ENCODE peak calls at places on chromosomes 11 and 22, in six cellular contexts. One of them, this sample, is unnamed.

GRCh38 chr11:114275295-114275694 is 20.9 kb upstream of the NNMT start:
- DNase-seq in astrocyte of the hippocampus: no peak
- DNase-seq in NCI-H1694: no peak
- DNase-seq in NAMALWA: no peak
- DNase-seq in stimulated activated CD4-positive, alpha-beta T cell treated with anti-CD3 and anti-CD28 coated beads, Interleukin-2, amount 100 ng/mL, for 24 hours: no peak
- DNase-seq in Calu3: no peak
- DNase-seq in this sample: no peak

GRCh38 chr11:33635161-33635560 is 65.5 kb downstream of the C11orf91 start:
- DNase-seq in NCI-H1694: no peak
- DNase-seq in Calu3: no peak
- DNase-seq in astrocyte of the hippocampus: peak; percentile 37
- DNase-seq in NAMALWA: no peak
- DNase-seq in stimulated activated CD4-positive, alpha-beta T cell treated with anti-CD3 and anti-CD28 coated beads, Interleukin-2, amount 100 ng/mL, for 24 hours: no peak
- DNase-seq in this sample: peak; percentile 78

GRCh38 chr11:67629386-67630229 is at the start of gene NUDT8:
- DNase-seq in Calu3: peak; percentile 83
- DNase-seq in astrocyte of the hippocampus: peak; percentile 88
- DNase-seq in NCI-H1694: peak; percentile 45
- DNase-seq in NAMALWA: peak; percentile 93
- DNase-seq in stimulated activated CD4-positive, alpha-beta T cell treated with anti-CD3 and anti-CD28 coated beads, Interleukin-2, amount 100 ng/mL, for 24 hours: peak; percentile 97
- DNase-seq in this sample: peak; percentile 74

GRCh38 chr22:45880091-45880651 is 96.8 kb downstream of the WNT7B start:
- DNase-seq in astrocyte of the hippocampus: no peak
- DNase-seq in Calu3: no peak
- DNase-seq in stimulated activated CD4-positive, alpha-beta T cell treated with anti-CD3 and anti-CD28 coated beads, Interleukin-2, amount 100 ng/mL, for 24 hours: no peak
- DNase-seq in NCI-H1694: no peak
- DNase-seq in NAMALWA: no peak
- DNase-seq in this sample: no peak

GRCh38 chr22:33747576-33748180 is 172.6 kb downstream of the LARGE1 start:
- DNase-seq in NCI-H1694: no peak
- DNase-seq in Calu3: peak; percentile 11
- DNase-seq in stimulated activated CD4-positive, alpha-beta T cell treated with anti-CD3 and anti-CD28 coated beads, Interleukin-2, amount 100 ng/mL, for 24 hours: no peak
- DNase-seq in astrocyte of the hippocampus: no peak
- DNase-seq in NAMALWA: peak; percentile 23
- DNase-seq in this sample: no peak

GRCh38 chr11:297666-298405 is 1.5 kb downstream of the IFITM5 start:
- DNase-seq in Calu3: no peak
- DNase-seq in NCI-H1694: no peak
- DNase-seq in astrocyte of the hippocampus: no peak
- DNase-seq in stimulated activated CD4-positive, alpha-beta T cell treated with anti-CD3 and anti-CD28 coated beads, Interleukin-2, amount 100 ng/mL, for 24 hours: no peak
- DNase-seq in NAMALWA: no peak
- DNase-seq in this sample: peak; percentile 63

GRCh38 chr22:42803454-42803853 is 53.6 kb downstream of the ARFGAP3 start:
- DNase-seq in astrocyte of the hippocampus: no peak
- DNase-seq in Calu3: no peak
- DNase-seq in NCI-H1694: no peak
- DNase-seq in NAMALWA: no peak
- DNase-seq in stimulated activated CD4-positive, alpha-beta T cell treated with anti-CD3 and anti-CD28 coated beads, Interleukin-2, amount 100 ng/mL, for 24 hours: no peak
- DNase-seq in this sample: no peak

GRCh38 chr11:104891135-104891534 is 7.1 kb downstream of the CASP12 start:
- DNase-seq in stimulated activated CD4-positive, alpha-beta T cell treated with anti-CD3 and anti-CD28 coated beads, Interleukin-2, amount 100 ng/mL, for 24 hours: no peak
- DNase-seq in Calu3: no peak
- DNase-seq in NCI-H1694: no peak
- DNase-seq in astrocyte of the hippocampus: no peak
- DNase-seq in NAMALWA: no peak
- DNase-seq in this sample: no peak

GRCh38 chr22:24284747-24285203 is 14.1 kb downstream of the SPECC1L start:
- DNase-seq in stimulated activated CD4-positive, alpha-beta T cell treated with anti-CD3 and anti-CD28 coated beads, Interleukin-2, amount 100 ng/mL, for 24 hours: no peak
- DNase-seq in NAMALWA: no peak
- DNase-seq in NCI-H1694: no peak
- DNase-seq in Calu3: no peak
- DNase-seq in astrocyte of the hippocampus: peak; percentile 15
- DNase-seq in this sample: peak; percentile 25

GRCh38 chr22:28813772-28814518 is 13.6 kb upstream of the XBP1 start:
- DNase-seq in stimulated activated CD4-positive, alpha-beta T cell treated with anti-CD3 and anti-CD28 coated beads, Interleukin-2, amount 100 ng/mL, for 24 hours: no peak
- DNase-seq in NCI-H1694: no peak
- DNase-seq in Calu3: no peak
- DNase-seq in NAMALWA: no peak
- DNase-seq in astrocyte of the hippocampus: no peak
- DNase-seq in this sample: no peak

GRCh38 chr22:20957691-20958440 is 9.2 kb upstream of the AIFM3 start:
- DNase-seq in astrocyte of the hippocampus: peak; percentile 39
- DNase-seq in NCI-H1694: no peak
- DNase-seq in NAMALWA: no peak
- DNase-seq in Calu3: peak; percentile 52
- DNase-seq in stimulated activated CD4-positive, alpha-beta T cell treated with anti-CD3 and anti-CD28 coated beads, Interleukin-2, amount 100 ng/mL, for 24 hours: no peak
- DNase-seq in this sample: peak; percentile 21

GRCh38 chr11:71279916-71280645 is 27.7 kb upstream of the SHANK2 start:
- DNase-seq in NCI-H1694: no peak
- DNase-seq in stimulated activated CD4-positive, alpha-beta T cell treated with anti-CD3 and anti-CD28 coated beads, Interleukin-2, amount 100 ng/mL, for 24 hours: no peak
- DNase-seq in astrocyte of the hippocampus: no peak
- DNase-seq in NAMALWA: no peak
- DNase-seq in Calu3: no peak
- DNase-seq in this sample: no peak

GRCh38 chr22:48627203-48627602 is 1200.5 kb downstream of the BRD1 start:
- DNase-seq in NCI-H1694: peak; percentile 24
- DNase-seq in Calu3: no peak
- DNase-seq in stimulated activated CD4-positive, alpha-beta T cell treated with anti-CD3 and anti-CD28 coated beads, Interleukin-2, amount 100 ng/mL, for 24 hours: no peak
- DNase-seq in NAMALWA: no peak
- DNase-seq in astrocyte of the hippocampus: peak; percentile 11
- DNase-seq in this sample: no peak

GRCh38 chr11:5809122-5809519 is 397 bp downstream of the OR52N2 start:
- DNase-seq in NCI-H1694: no peak
- DNase-seq in NAMALWA: no peak
- DNase-seq in stimulated activated CD4-positive, alpha-beta T cell treated with anti-CD3 and anti-CD28 coated beads, Interleukin-2, amount 100 ng/mL, for 24 hours: no peak
- DNase-seq in Calu3: no peak
- DNase-seq in astrocyte of the hippocampus: peak; percentile 1
- DNase-seq in this sample: no peak

GRCh38 chr22:30307026-30307574 is 17.8 kb upstream of the CASTOR1 start:
- DNase-seq in Calu3: no peak
- DNase-seq in astrocyte of the hippocampus: no peak
- DNase-seq in stimulated activated CD4-positive, alpha-beta T cell treated with anti-CD3 and anti-CD28 coated beads, Interleukin-2, amount 100 ng/mL, for 24 hours: no peak
- DNase-seq in NAMALWA: no peak
- DNase-seq in NCI-H1694: no peak
- DNase-seq in this sample: no peak

GRCh38 chr11:47551086-47551485 is 1.8 kb downstream of the CELF1 start:
- DNase-seq in Calu3: no peak
- DNase-seq in NCI-H1694: no peak
- DNase-seq in stimulated activated CD4-positive, alpha-beta T cell treated with anti-CD3 and anti-CD28 coated beads, Interleukin-2, amount 100 ng/mL, for 24 hours: no peak
- DNase-seq in NAMALWA: peak; percentile 80
- DNase-seq in astrocyte of the hippocampus: peak; percentile 33
- DNase-seq in this sample: peak; percentile 50

GRCh38 chr11:121291896-121292502 is 572 bp upstream of the SC5D start:
- DNase-seq in stimulated activated CD4-positive, alpha-beta T cell treated with anti-CD3 and anti-CD28 coated beads, Interleukin-2, amount 100 ng/mL, for 24 hours: no peak
- DNase-seq in astrocyte of the hippocampus: no peak
- DNase-seq in NAMALWA: peak; percentile 81
- DNase-seq in Calu3: no peak
- DNase-seq in NCI-H1694: no peak
- DNase-seq in this sample: peak; percentile 16

GRCh38 chr11:105906517-105906916 is 115.5 kb downstream of the MSANTD4 start:
- DNase-seq in astrocyte of the hippocampus: no peak
- DNase-seq in NAMALWA: no peak
- DNase-seq in NCI-H1694: no peak
- DNase-seq in Calu3: no peak
- DNase-seq in stimulated activated CD4-positive, alpha-beta T cell treated with anti-CD3 and anti-CD28 coated beads, Interleukin-2, amount 100 ng/mL, for 24 hours: no peak
- DNase-seq in this sample: no peak

GRCh38 chr22:29885610-29886009 is 2.6 kb downstream of the MTMR3 start:
- DNase-seq in astrocyte of the hippocampus: no peak
- DNase-seq in stimulated activated CD4-positive, alpha-beta T cell treated with anti-CD3 and anti-CD28 coated beads, Interleukin-2, amount 100 ng/mL, for 24 hours: no peak
- DNase-seq in Calu3: no peak
- DNase-seq in NCI-H1694: no peak
- DNase-seq in NAMALWA: no peak
- DNase-seq in this sample: no peak

GRCh38 chr11:95154514-95154913 is 64.9 kb downstream of the ENDOD1 start:
- DNase-seq in astrocyte of the hippocampus: peak; percentile 74
- DNase-seq in stimulated activated CD4-positive, alpha-beta T cell treated with anti-CD3 and anti-CD28 coated beads, Interleukin-2, amount 100 ng/mL, for 24 hours: peak; percentile 70
- DNase-seq in Calu3: peak; percentile 61
- DNase-seq in NAMALWA: peak; percentile 77
- DNase-seq in NCI-H1694: no peak
- DNase-seq in this sample: peak; percentile 67

GRCh38 chr22:17228725-17229126 is 9.5 kb upstream of the ADA2 start:
- DNase-seq in astrocyte of the hippocampus: no peak
- DNase-seq in stimulated activated CD4-positive, alpha-beta T cell treated with anti-CD3 and anti-CD28 coated beads, Interleukin-2, amount 100 ng/mL, for 24 hours: no peak
- DNase-seq in NAMALWA: no peak
- DNase-seq in Calu3: no peak
- DNase-seq in NCI-H1694: no peak
- DNase-seq in this sample: no peak

GRCh38 chr11:115590254-115590653 is 86.0 kb upstream of the CADM1 start:
- DNase-seq in NCI-H1694: no peak
- DNase-seq in astrocyte of the hippocampus: no peak
- DNase-seq in NAMALWA: no peak
- DNase-seq in stimulated activated CD4-positive, alpha-beta T cell treated with anti-CD3 and anti-CD28 coated beads, Interleukin-2, amount 100 ng/mL, for 24 hours: no peak
- DNase-seq in Calu3: no peak
- DNase-seq in this sample: no peak

GRCh38 chr22:32444068-32444467 is 20.2 kb downstream of the BPIFC start:
- DNase-seq in stimulated activated CD4-positive, alpha-beta T cell treated with anti-CD3 and anti-CD28 coated beads, Interleukin-2, amount 100 ng/mL, for 24 hours: no peak
- DNase-seq in NAMALWA: peak; percentile 10
- DNase-seq in astrocyte of the hippocampus: no peak
- DNase-seq in NCI-H1694: no peak
- DNase-seq in Calu3: peak; percentile 44
- DNase-seq in this sample: no peak

GRCh38 chr22:38177044-38177443 is 4.6 kb downstream of the PLA2G6 start:
- DNase-seq in stimulated activated CD4-positive, alpha-beta T cell treated with anti-CD3 and anti-CD28 coated beads, Interleukin-2, amount 100 ng/mL, for 24 hours: no peak
- DNase-seq in Calu3: no peak
- DNase-seq in NCI-H1694: no peak
- DNase-seq in astrocyte of the hippocampus: no peak
- DNase-seq in NAMALWA: no peak
- DNase-seq in this sample: no peak

GRCh38 chr11:2375964-2376551 is 1.1 kb upstream of the CD81 start:
- DNase-seq in astrocyte of the hippocampus: no peak
- DNase-seq in NAMALWA: no peak
- DNase-seq in stimulated activated CD4-positive, alpha-beta T cell treated with anti-CD3 and anti-CD28 coated beads, Interleukin-2, amount 100 ng/mL, for 24 hours: no peak
- DNase-seq in NCI-H1694: no peak
- DNase-seq in Calu3: peak; percentile 67
- DNase-seq in this sample: no peak

GRCh38 chr22:47377926-47378560 is 615.6 kb downstream of the TBC1D22A start:
- DNase-seq in stimulated activated CD4-positive, alpha-beta T cell treated with anti-CD3 and anti-CD28 coated beads, Interleukin-2, amount 100 ng/mL, for 24 hours: no peak
- DNase-seq in NAMALWA: no peak
- DNase-seq in NCI-H1694: no peak
- DNase-seq in astrocyte of the hippocampus: no peak
- DNase-seq in Calu3: no peak
- DNase-seq in this sample: no peak

GRCh38 chr11:130161441-130161840 is 1.9 kb downstream of the ST14 start:
- DNase-seq in NCI-H1694: no peak
- DNase-seq in astrocyte of the hippocampus: no peak
- DNase-seq in stimulated activated CD4-positive, alpha-beta T cell treated with anti-CD3 and anti-CD28 coated beads, Interleukin-2, amount 100 ng/mL, for 24 hours: no peak
- DNase-seq in Calu3: no peak
- DNase-seq in NAMALWA: peak; percentile 49
- DNase-seq in this sample: no peak

GRCh38 chr11:14644396-14645246 is 1.0 kb downstream of the PDE3B start:
- DNase-seq in stimulated activated CD4-positive, alpha-beta T cell treated with anti-CD3 and anti-CD28 coated beads, Interleukin-2, amount 100 ng/mL, for 24 hours: peak; percentile 44
- DNase-seq in NAMALWA: no peak
- DNase-seq in NCI-H1694: peak; percentile 13
- DNase-seq in astrocyte of the hippocampus: peak; percentile 63
- DNase-seq in Calu3: peak; percentile 45
- DNase-seq in this sample: peak; percentile 9

GRCh38 chr11:8654503-8654902 is 28.0 kb downstream of the TRIM66 start:
- DNase-seq in Calu3: no peak
- DNase-seq in stimulated activated CD4-positive, alpha-beta T cell treated with anti-CD3 and anti-CD28 coated beads, Interleukin-2, amount 100 ng/mL, for 24 hours: no peak
- DNase-seq in NCI-H1694: no peak
- DNase-seq in astrocyte of the hippocampus: no peak
- DNase-seq in NAMALWA: no peak
- DNase-seq in this sample: peak; percentile 24

GRCh38 chr22:30435674-30436126 is 10.1 kb downstream of the MTFP1 start:
- DNase-seq in NCI-H1694: no peak
- DNase-seq in NAMALWA: peak; percentile 82
- DNase-seq in astrocyte of the hippocampus: no peak
- DNase-seq in stimulated activated CD4-positive, alpha-beta T cell treated with anti-CD3 and anti-CD28 coated beads, Interleukin-2, amount 100 ng/mL, for 24 hours: peak; percentile 77
- DNase-seq in Calu3: no peak
- DNase-seq in this sample: no peak

GRCh38 chr11:119742263-119742861 is 13.4 kb upstream of the NECTIN1 start:
- DNase-seq in NAMALWA: no peak
- DNase-seq in NCI-H1694: no peak
- DNase-seq in stimulated activated CD4-positive, alpha-beta T cell treated with anti-CD3 and anti-CD28 coated beads, Interleukin-2, amount 100 ng/mL, for 24 hours: no peak
- DNase-seq in astrocyte of the hippocampus: peak; percentile 22
- DNase-seq in Calu3: no peak
- DNase-seq in this sample: peak; percentile 22

GRCh38 chr22:19629720-19630419 is 84.4 kb upstream of the SEPTIN5 start:
- DNase-seq in Calu3: peak; percentile 86
- DNase-seq in NCI-H1694: peak; percentile 73
- DNase-seq in stimulated activated CD4-positive, alpha-beta T cell treated with anti-CD3 and anti-CD28 coated beads, Interleukin-2, amount 100 ng/mL, for 24 hours: peak; percentile 91
- DNase-seq in NAMALWA: peak; percentile 89
- DNase-seq in astrocyte of the hippocampus: peak; percentile 88
- DNase-seq in this sample: peak; percentile 80

GRCh38 chr11:112238041-112238440 is 11.8 kb downstream of the PTS start:
- DNase-seq in stimulated activated CD4-positive, alpha-beta T cell treated with anti-CD3 and anti-CD28 coated beads, Interleukin-2, amount 100 ng/mL, for 24 hours: no peak
- DNase-seq in NAMALWA: no peak
- DNase-seq in NCI-H1694: no peak
- DNase-seq in astrocyte of the hippocampus: peak; percentile 73
- DNase-seq in Calu3: no peak
- DNase-seq in this sample: no peak

GRCh38 chr22:45731041-45731797 is 59.6 kb downstream of the ATXN10 start:
- DNase-seq in Calu3: no peak
- DNase-seq in NAMALWA: no peak
- DNase-seq in stimulated activated CD4-positive, alpha-beta T cell treated with anti-CD3 and anti-CD28 coated beads, Interleukin-2, amount 100 ng/mL, for 24 hours: no peak
- DNase-seq in NCI-H1694: no peak
- DNase-seq in astrocyte of the hippocampus: peak; percentile 78
- DNase-seq in this sample: peak; percentile 40

GRCh38 chr11:108788565-108789199 is 123.8 kb downstream of the DDX10 start:
- DNase-seq in NAMALWA: peak; percentile 23
- DNase-seq in astrocyte of the hippocampus: peak; percentile 42
- DNase-seq in NCI-H1694: no peak
- DNase-seq in stimulated activated CD4-positive, alpha-beta T cell treated with anti-CD3 and anti-CD28 coated beads, Interleukin-2, amount 100 ng/mL, for 24 hours: no peak
- DNase-seq in Calu3: peak; percentile 6
- DNase-seq in this sample: peak; percentile 59

GRCh38 chr22:20441631-20442484 is 4.2 kb upstream of the SCARF2 start:
- DNase-seq in stimulated activated CD4-positive, alpha-beta T cell treated with anti-CD3 and anti-CD28 coated beads, Interleukin-2, amount 100 ng/mL, for 24 hours: no peak
- DNase-seq in astrocyte of the hippocampus: no peak
- DNase-seq in NAMALWA: no peak
- DNase-seq in Calu3: no peak
- DNase-seq in NCI-H1694: no peak
- DNase-seq in this sample: peak; percentile 42

GRCh38 chr11:66126808-66127555 is 56.9 kb downstream of the PACS1 start:
- DNase-seq in stimulated activated CD4-positive, alpha-beta T cell treated with anti-CD3 and anti-CD28 coated beads, Interleukin-2, amount 100 ng/mL, for 24 hours: peak; percentile 67
- DNase-seq in astrocyte of the hippocampus: peak; percentile 69
- DNase-seq in Calu3: no peak
- DNase-seq in NAMALWA: peak; percentile 74
- DNase-seq in NCI-H1694: no peak
- DNase-seq in this sample: peak; percentile 82

GRCh38 chr22:32558681-32559355 is 84.2 kb downstream of the FBXO7 start:
- DNase-seq in NCI-H1694: no peak
- DNase-seq in Calu3: peak; percentile 92
- DNase-seq in astrocyte of the hippocampus: peak; percentile 89
- DNase-seq in NAMALWA: no peak
- DNase-seq in stimulated activated CD4-positive, alpha-beta T cell treated with anti-CD3 and anti-CD28 coated beads, Interleukin-2, amount 100 ng/mL, for 24 hours: no peak
- DNase-seq in this sample: peak; percentile 84